ENCODE peak calls at places on chromosomes 2 and 18, in nine cellular contexts. P, A, F, V, I, C, T, U and Y are unnamed samples.

GRCh38 chr18:77807650-77808049 is 558.0 kb downstream of the GALR1 start:
- DNase-seq in I (no peak), F (no peak), T (no peak), U (no peak), A (no peak), C (no peak), P (no peak), V (no peak), Y (no peak)

GRCh38 chr2:224400886-224401632 is 848 bp downstream of the FAM124B start:
- DNase-seq in T (no peak), A (no peak), V (no peak), U (no peak), C (no peak), I (no peak), F (no peak), P (no peak), Y (no peak)

GRCh38 chr18:50097702-50098101 is 97.2 kb downstream of the MYO5B start:
- DNase-seq in F (no peak), T (no peak), C (no peak), V (no peak), P (no peak), U (no peak), A (no peak), I (no peak), Y (no peak)

GRCh38 chr2:7709907-7710306 is 792.7 kb downstream of the RNF144A start:
- DNase-seq in U (peak; percentile 16), I (no peak), C (no peak), A (no peak), F (no peak), V (no peak), T (peak; percentile 31), P (no peak), Y (no peak)

GRCh38 chr2:104344985-104345384 is 508.9 kb upstream of the POU3F3 start:
- DNase-seq in P (no peak), U (no peak), I (no peak), C (no peak), A (no peak), F (no peak), V (no peak), T (no peak), Y (no peak)

GRCh38 chr18:56316727-56317126 is 321.7 kb downstream of the TXNL1 start:
- DNase-seq in I (no peak), C (no peak), V (no peak), T (no peak), U (no peak), A (no peak), F (no peak), P (no peak), Y (no peak)

GRCh38 chr2:159129807-159130206 is 156.7 kb downstream of the WDSUB1 start:
- DNase-seq in U (peak; percentile 56), V (no peak), I (no peak), T (no peak), P (no peak), C (no peak), F (peak; percentile 57), A (no peak), Y (no peak)

GRCh38 chr2:10413488-10413887 is 34.6 kb downstream of the ODC1 start:
- DNase-seq in U (no peak), F (no peak), I (no peak), A (no peak), P (no peak), T (no peak), V (no peak), C (no peak), Y (no peak)

GRCh38 chr2:100902833-100903405 is 83.0 kb downstream of the NPAS2 start:
- DNase-seq in V (no peak), C (no peak), P (no peak), F (no peak), I (no peak), T (peak; percentile 97), U (no peak), A (peak; percentile 97), Y (no peak)

GRCh38 chr2:234992196-234992595 is 40.4 kb downstream of the SH3BP4 start:
- DNase-seq in U (no peak), F (no peak), V (no peak), C (no peak), I (no peak), P (no peak), T (no peak), A (no peak), Y (no peak)
- H3K4me1 ChIP-seq in U (peaks cover 12% of the 10 kb centered on the region), F (peaks cover 24% of the 10 kb centered on the region), V (no peaks in the 10 kb centered on the region), C (no peaks in the 10 kb centered on the region), I (peaks cover 23% of the 10 kb centered on the region), P (peaks cover 28% of the 10 kb centered on the region), T (peaks cover 64% of the 10 kb centered on the region), A (peaks cover 55% of the 10 kb centered on the region), Y (peaks cover 12% of the 10 kb centered on the region)

DNA sequence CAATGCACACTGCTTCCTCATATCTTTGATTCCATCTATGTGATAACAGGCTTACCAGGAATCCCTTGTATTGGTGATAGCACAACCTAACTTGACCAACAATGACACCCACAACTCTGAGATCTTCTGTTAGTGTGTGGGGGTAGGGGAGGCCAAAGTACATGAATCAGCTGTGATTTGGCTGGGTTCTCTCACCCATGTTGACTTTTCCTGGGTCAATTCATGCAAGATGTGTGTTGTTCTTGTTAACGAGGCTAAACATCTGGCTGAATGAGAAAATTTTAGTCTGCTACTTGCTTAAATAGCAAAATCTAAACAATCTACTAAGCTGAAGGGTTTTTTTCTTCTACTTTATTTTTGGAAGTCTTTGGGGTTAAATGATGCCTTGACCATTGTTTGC is 341.2 kb upstream of the SLC14A2 start:
- DNase-seq in T (no peak), C (no peak), U (no peak), P (no peak), F (no peak), V (no peak), I (no peak), A (no peak), Y (no peak)
- H3K4me1 ChIP-seq in T (no peaks in the 10 kb centered on the region), C (no peaks in the 10 kb centered on the region), U (no peaks in the 10 kb centered on the region), P (no peaks in the 10 kb centered on the region), F (no peaks in the 10 kb centered on the region), V (peaks cover 8% of the 10 kb centered on the region), I (no peaks in the 10 kb centered on the region), A (no peaks in the 10 kb centered on the region), Y (no peaks in the 10 kb centered on the region)

DNA sequence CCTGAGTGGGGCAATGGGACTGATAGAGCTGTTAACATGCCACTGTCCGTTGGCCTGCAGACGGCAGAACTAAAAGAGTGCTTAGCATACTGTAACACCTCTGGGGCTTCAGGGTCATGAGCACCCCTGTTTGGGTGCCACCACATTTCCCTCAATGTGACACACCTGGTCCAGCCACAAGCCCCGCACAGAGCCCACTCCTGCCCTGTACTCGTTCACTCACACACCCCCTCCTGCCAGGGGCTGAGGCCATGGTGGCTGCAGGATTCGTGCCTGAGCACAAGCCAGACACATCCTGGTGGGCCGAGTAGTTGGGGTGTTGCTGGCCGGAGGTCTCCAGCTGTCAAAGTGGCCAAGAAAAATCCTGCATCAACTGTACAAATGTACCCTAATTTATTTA is 4.4 kb upstream of the PPP4R3B start:
- DNase-seq in C (no peak), I (no peak), T (no peak), A (no peak), F (no peak), U (no peak), V (no peak), P (no peak), Y (no peak)
- H3K4me1 ChIP-seq in C (peaks cover 7% of the 10 kb centered on the region), I (peaks cover 11% of the 10 kb centered on the region), T (peaks cover 3% of the 10 kb centered on the region), A (peaks cover 11% of the 10 kb centered on the region), F (peaks cover 66% of the 10 kb centered on the region), U (peaks cover 8% of the 10 kb centered on the region), V (peaks cover 17% of the 10 kb centered on the region), P (peaks cover 7% of the 10 kb centered on the region), Y (no peaks in the 10 kb centered on the region)

GRCh38 chr2:127090281-127091128 is 16.4 kb downstream of the BIN1 start:
- DNase-seq in T (no peak), A (no peak), I (no peak), F (no peak), V (no peak), C (no peak), P (no peak), U (no peak), Y (no peak)

GRCh38 chr2:127089466-127090235 is 17.3 kb downstream of the BIN1 start:
- DNase-seq in F (no peak), V (no peak), C (no peak), U (no peak), T (no peak), P (no peak), A (no peak), I (no peak), Y (no peak)

GRCh38 chr2:127086800-127087737 is 19.9 kb downstream of the BIN1 start:
- DNase-seq in U (peak; percentile 86), I (peak; percentile 56), F (peak; percentile 83), T (peak; percentile 88), P (peak; percentile 61), V (peak; percentile 76), C (peak; percentile 77), A (peak; percentile 93), Y (no peak)

GRCh38 chr2:127087780-127088495 is 19.0 kb downstream of the BIN1 start:
- DNase-seq in V (peak; percentile 51), A (no peak), I (no peak), T (peak; percentile 12), P (no peak), U (no peak), F (no peak), C (no peak), Y (no peak)

DNA sequence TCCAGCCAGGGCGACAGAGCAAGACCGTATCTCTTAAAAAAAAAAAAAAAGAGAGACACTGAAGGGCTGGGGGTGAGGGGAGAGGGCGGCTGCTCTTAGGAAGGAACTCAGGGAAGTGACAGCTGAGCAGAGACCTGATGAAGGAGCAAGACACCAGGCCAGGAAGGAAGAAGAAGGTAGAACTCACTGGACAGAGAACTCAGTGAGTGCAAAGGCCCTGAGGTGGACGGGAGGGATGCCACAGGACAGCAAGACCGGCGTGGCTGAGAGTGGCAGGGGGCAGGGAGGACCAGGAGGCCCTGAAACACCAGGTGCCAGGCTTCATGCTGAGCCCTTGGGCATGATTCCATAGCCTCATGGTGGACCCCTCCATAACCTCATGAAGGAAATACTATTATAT is 18.2 kb downstream of the BIN1 start:
- DNase-seq in P (no peak), A (no peak), V (no peak), T (no peak), I (no peak), C (no peak), U (no peak), F (no peak), Y (no peak)
- H3K4me1 ChIP-seq in P (peaks cover 17% of the 10 kb centered on the region), A (peaks cover 73% of the 10 kb centered on the region), V (peaks cover 28% of the 10 kb centered on the region), T (peaks cover 36% of the 10 kb centered on the region), I (peaks cover 36% of the 10 kb centered on the region), C (peaks cover 49% of the 10 kb centered on the region), U (peaks cover 7% of the 10 kb centered on the region), F (peaks cover 47% of the 10 kb centered on the region), Y (peaks cover 9% of the 10 kb centered on the region)

DNA sequence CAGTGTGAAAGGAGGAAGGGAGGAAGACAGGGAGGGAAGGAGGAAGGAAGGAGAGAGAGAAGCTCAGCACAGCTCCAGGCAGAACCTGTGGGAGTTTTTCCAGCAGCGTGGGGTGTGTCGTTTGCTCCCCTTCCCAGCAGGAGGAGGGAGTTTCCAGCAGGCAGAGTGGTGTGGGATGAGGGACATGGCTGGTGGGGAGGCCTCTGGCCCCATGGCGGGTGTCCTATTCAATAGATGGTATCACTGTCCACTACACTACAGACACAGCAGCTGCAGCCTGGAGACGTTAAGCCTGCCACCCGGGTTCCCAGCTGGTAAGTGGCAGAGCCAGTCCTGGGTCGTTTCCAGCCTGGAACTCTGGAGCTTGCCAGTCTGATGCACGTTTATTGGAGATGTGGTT is 44.7 kb downstream of the GLI2 start:
- DNase-seq in C (peak; percentile 73), I (no peak), U (no peak), T (no peak), V (no peak), P (no peak), A (peak; percentile 54), F (no peak), Y (no peak)
- H3K4me1 ChIP-seq in C (peaks cover 7% of the 10 kb centered on the region), I (peaks cover 12% of the 10 kb centered on the region), U (no peaks in the 10 kb centered on the region), T (peaks cover 49% of the 10 kb centered on the region), V (no peaks in the 10 kb centered on the region), P (peaks cover 16% of the 10 kb centered on the region), A (peaks cover 58% of the 10 kb centered on the region), F (peaks cover 14% of the 10 kb centered on the region), Y (peaks cover 25% of the 10 kb centered on the region)